ENCODE peak calls at places on chromosome 12, in four cellular contexts. A is uterus, O is colonic mucosa, Z is sigmoid colon. R is an unnamed sample.

GRCh38 chr12:15206831-15207394 is 14.3 kb downstream of the RERG start:
- DNase-seq in O (no peak), A (no peak), Z (no peak), R (no peak)

GRCh38 chr12:111645433-111645832 is 40.3 kb downstream of the BRAP start:
- DNase-seq in O (no peak), A (no peak), Z (no peak), R (no peak)

GRCh38 chr12:92128612-92129011 is 17.0 kb downstream of the BTG1 start:
- DNase-seq in O (no peak), A (no peak), Z (no peak), R (no peak)

GRCh38 chr12:124094733-124095132 is 121.7 kb downstream of the ZNF664 start:
- DNase-seq in A (no peak), O (no peak), Z (no peak), R (no peak)

GRCh38 chr12:80056845-80057244 is 42.5 kb upstream of the OTOGL start:
- DNase-seq in Z (no peak), O (no peak), A (peak), R (no peak)

GRCh38 chr12:37548266-37548805 is 768.2 kb upstream of the ALG10B start:
- DNase-seq in A (no peak), Z (no peak), O (no peak), R (no peak)

GRCh38 chr12:12474931-12475485 is 87.7 kb downstream of the DUSP16 start:
- DNase-seq in O (no peak), Z (no peak), A (no peak), R (no peak)

GRCh38 chr12:79884401-79885006 is 50.4 kb downstream of the PPP1R12A start:
- DNase-seq in A (no peak), Z (no peak), O (no peak), R (no peak)

GRCh38 chr12:124611559-124612391 is 44.4 kb upstream of the NCOR2 start:
- DNase-seq in Z (no peak), O (no peak), A (no peak), R (no peak)

GRCh38 chr12:79435742-79436141 is 255.0 kb downstream of the PAWR start:
- DNase-seq in A (no peak), Z (no peak), O (no peak), R (no peak)

GRCh38 chr12:55729592-55730446 is 1.0 kb upstream of the CD63 start:
- DNase-seq in Z (peak), O (peak), A (peak), R (peak)

GRCh38 chr12:116582610-116583009 is 23.4 kb downstream of the MAP1LC3B2 start:
- DNase-seq in Z (no peak), O (no peak), A (peak), R (no peak)

GRCh38 chr12:69840727-69841126 is 15.7 kb downstream of the MYRFL start:
- DNase-seq in Z (no peak), A (no peak), O (no peak), R (no peak)

GRCh38 chr12:80704430-80704829 is 3.0 kb upstream of the MYF6 start:
- DNase-seq in Z (no peak), A (no peak), O (no peak), R (no peak)

GRCh38 chr12:4379410-4379809 is at the start of gene FGF23:
- DNase-seq in Z (no peak), O (no peak), A (no peak), R (no peak)

GRCh38 chr12:124162151-124163110 is 132.5 kb upstream of the RFLNA start:
- DNase-seq in Z (no peak), A (no peak), O (peak), R (no peak)

DNA sequence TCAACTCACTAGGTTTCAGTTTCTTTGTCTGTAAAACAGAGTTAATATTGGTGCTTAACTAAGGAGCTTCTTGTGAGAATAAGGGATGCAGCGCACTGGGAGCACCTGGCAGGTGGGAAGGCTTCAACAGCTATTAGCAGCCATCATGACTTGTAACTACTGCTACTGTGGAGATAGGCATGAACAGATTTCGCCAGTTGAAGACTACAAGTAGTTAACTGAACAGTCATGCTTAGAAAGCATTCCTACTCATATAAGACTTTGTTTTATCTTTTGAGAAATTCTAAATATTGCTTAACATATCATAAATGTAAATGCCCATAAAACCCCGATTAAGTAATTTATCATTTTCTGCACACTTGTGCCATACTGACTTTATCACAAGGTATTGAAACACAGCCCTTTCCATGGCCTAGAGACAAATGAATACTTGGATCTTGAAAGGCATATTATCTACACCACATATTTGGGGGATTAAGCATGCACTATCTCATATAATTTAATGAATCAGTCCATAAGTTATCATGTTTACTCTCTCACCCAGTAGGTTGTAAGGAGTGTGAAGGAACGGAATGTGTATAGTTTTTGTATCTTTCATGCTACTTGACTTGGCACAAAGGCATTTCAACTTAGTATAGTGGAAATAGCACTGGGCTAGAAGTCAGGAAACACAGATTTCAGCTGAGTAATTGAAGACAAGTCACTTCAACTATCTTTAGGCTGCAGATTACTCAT is 16.1 kb downstream of the NTN4 start:
- DNase-seq in Z (no peak), A (no peak), O (no peak), R (no peak)
- H3K27ac ChIP-seq in Z (no peak), A (no peak), O (no peak), R (no peak)

GRCh38 chr12:21942377-21942703 is 1.1 kb upstream of the ABCC9 start:
- DNase-seq in O (no peak), Z (no peak), A (no peak), R (no peak)
- H3K4me3 ChIP-seq in O (peak), Z (peak), A (peak), R (peak)

GRCh38 chr12:2960996-2961616 is 1.9 kb downstream of the TEAD4 start:
- DNase-seq in O (no peak), Z (no peak), A (no peak), R (no peak)

GRCh38 chr12:2960432-2960956 is 1.3 kb downstream of the TEAD4 start:
- DNase-seq in O (no peak), A (no peak), Z (no peak), R (no peak)

GRCh38 chr12:2959194-2959507 is at the start of gene TEAD4:
- DNase-seq in A (peak), Z (peak), O (peak), R (no peak)

GRCh38 chr12:2958432-2959193 is 584 bp upstream of the TEAD4 start:
- DNase-seq in Z (peak), O (peak), A (peak), R (peak)

GRCh38 chr12:2959508-2960431 is 573 bp downstream of the TEAD4 start:
- DNase-seq in O (peak), Z (peak), A (peak), R (peak)
- TF ChIP-seq CTCF in O (no peak), Z (no peak), A (no peak), R (no peak)

DNA sequence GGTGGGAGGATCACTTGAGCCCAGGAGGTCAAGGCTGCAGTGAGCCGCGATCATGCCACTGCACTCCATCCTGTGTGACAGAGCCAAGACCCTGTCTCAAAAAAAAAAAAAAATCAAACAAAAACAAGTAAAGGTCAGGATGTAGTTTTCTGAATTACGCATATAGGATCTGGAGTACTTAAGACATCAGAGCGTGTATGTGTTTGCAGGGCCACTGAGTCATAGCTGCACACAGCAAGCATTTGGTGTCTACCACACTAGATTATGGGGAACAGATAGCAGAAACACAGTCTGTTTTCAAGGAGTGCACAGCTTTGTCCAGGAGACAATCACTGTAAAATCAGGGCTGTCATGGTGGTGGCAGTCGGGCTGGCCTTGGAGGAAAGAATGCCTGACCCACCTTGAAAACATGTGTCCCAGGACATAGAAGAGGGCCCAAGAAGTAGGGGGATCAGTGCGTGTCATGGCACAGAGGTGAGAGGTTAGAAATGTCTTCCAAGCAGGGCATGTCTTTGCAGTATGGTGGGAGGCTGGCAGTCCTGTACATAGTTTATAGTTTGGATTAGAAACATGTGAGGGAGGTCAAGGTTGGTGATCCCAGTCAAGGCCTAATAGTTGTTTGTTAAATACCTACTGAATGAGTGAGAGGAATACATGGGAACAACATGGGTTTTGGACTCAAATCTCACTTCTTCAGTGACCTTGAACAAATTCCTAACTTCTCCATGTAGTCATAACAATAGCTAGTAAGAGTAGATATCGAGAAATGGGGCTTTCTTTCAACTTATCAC is 23.6 kb upstream of the C12orf71 start:
- DNase-seq in A (no peak), O (no peak), Z (no peak), R (no peak)
- H3K27ac ChIP-seq in A (no peak), O (no peak), Z (no peak), R (no peak)

DNA sequence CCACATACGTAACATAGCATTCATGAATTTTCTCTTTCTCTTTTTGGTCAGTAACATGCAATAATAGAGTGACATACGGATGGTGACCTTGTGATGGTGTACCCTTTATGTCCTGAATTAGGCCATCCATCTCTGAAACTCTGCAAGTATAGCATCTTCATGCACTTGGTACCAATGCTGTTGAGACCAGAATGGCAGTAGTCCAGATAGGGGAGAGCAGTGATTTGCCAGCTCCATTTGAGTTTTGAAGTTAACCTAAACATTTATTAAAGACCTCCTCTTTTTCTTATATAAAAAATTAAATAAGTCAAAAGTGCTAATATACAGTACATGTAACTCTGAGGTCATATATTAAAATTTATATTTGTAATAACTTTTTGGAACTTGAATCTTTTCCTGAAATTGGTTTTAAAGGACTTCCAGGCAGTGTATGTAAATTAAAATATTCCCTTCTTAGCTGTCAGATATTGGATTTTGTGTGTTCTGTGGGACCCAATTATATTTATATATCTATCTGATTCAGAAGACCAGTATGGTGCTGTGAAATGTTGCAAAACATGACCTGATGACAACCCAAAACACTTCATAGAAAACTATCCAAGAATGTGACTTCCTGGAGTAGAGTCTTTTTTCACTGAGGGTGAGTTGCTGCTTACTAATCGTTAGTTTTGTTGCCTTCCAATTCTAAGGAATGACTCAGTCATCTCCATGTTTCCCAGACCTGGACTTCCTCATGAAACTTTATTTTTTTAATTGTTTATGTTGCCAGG is 3.5 kb downstream of the ELK3 start:
- DNase-seq in O (no peak), A (no peak), Z (no peak), R (no peak)
- H3K4me3 ChIP-seq in O (no peak), A (no peak), Z (no peak), R (peak)

GRCh38 chr12:65277994-65278575 is 398 bp upstream of the MSRB3 start:
- DNase-seq in Z (peak), A (no peak), O (peak), R (no peak)

GRCh38 chr12:65276923-65277322 is 1.6 kb upstream of the MSRB3 start:
- DNase-seq in O (no peak), Z (no peak), A (no peak), R (no peak)

GRCh38 chr12:65279387-65280112 is 1.1 kb downstream of the MSRB3 start:
- DNase-seq in Z (no peak), O (no peak), A (no peak), R (no peak)

GRCh38 chr12:65280306-65280705 is 1.8 kb downstream of the MSRB3 start:
- DNase-seq in O (no peak), A (no peak), Z (no peak), R (no peak)

GRCh38 chr12:65278576-65279386 is at the start of gene MSRB3:
- DNase-seq in A (peak), Z (peak), O (peak), R (peak)
- TF ChIP-seq CTCF in A (peak), Z (no peak), O (no peak), R (no peak)

R was measured in coronary artery.